ENCODE peak calls at places on chromosomes 12 and 14, in seven cellular contexts. One of them, this sample, is unnamed.

GRCh38 chr14:64645220-64645891 is 58.9 kb upstream of the PLEKHG3 start:
- DNase-seq in AG04450: peak; percentile 89
- DNase-seq in lower leg skin: no peak
- DNase-seq in T47D: no peak
- DNase-seq in A172: peak; percentile 86
- DNase-seq in astrocyte of the cerebellum: peak; percentile 90
- DNase-seq in GM12891: no peak
- DNase-seq in this sample: no peak

GRCh38 chr14:66216763-66217162 is 269.4 kb upstream of the CCDC196 start:
- DNase-seq in T47D: no peak
- DNase-seq in AG04450: no peak
- DNase-seq in A172: no peak
- DNase-seq in lower leg skin: no peak
- DNase-seq in GM12891: no peak
- DNase-seq in astrocyte of the cerebellum: no peak
- DNase-seq in this sample: no peak

GRCh38 chr12:97301576-97301975 is 161.0 kb upstream of the RMST start:
- DNase-seq in A172: no peak
- DNase-seq in AG04450: no peak
- DNase-seq in GM12891: no peak
- DNase-seq in astrocyte of the cerebellum: no peak
- DNase-seq in T47D: no peak
- DNase-seq in lower leg skin: no peak
- DNase-seq in this sample: no peak

GRCh38 chr14:29282169-29282568 is 515.6 kb downstream of the FOXG1 start:
- DNase-seq in astrocyte of the cerebellum: no peak
- DNase-seq in AG04450: peak; percentile 6
- DNase-seq in lower leg skin: no peak
- DNase-seq in A172: no peak
- DNase-seq in T47D: no peak
- DNase-seq in GM12891: no peak
- DNase-seq in this sample: no peak

GRCh38 chr12:114163766-114164165 is 197.6 kb upstream of the RBM19 start:
- DNase-seq in AG04450: peak; percentile 54
- DNase-seq in lower leg skin: no peak
- DNase-seq in astrocyte of the cerebellum: peak; percentile 9
- DNase-seq in A172: peak; percentile 87
- DNase-seq in GM12891: no peak
- DNase-seq in T47D: no peak
- DNase-seq in this sample: no peak

GRCh38 chr14:64604854-64605253 is 55.1 kb downstream of the PPP1R36 start:
- DNase-seq in lower leg skin: peak; percentile 60
- DNase-seq in A172: no peak
- DNase-seq in AG04450: no peak
- DNase-seq in astrocyte of the cerebellum: no peak
- DNase-seq in GM12891: no peak
- DNase-seq in T47D: no peak
- DNase-seq in this sample: no peak

GRCh38 chr12:26868505-26869494 is 35.8 kb upstream of the ITPR2 start:
- DNase-seq in lower leg skin: no peak
- DNase-seq in AG04450: no peak
- DNase-seq in astrocyte of the cerebellum: no peak
- DNase-seq in T47D: no peak
- DNase-seq in GM12891: no peak
- DNase-seq in A172: no peak
- DNase-seq in this sample: no peak

GRCh38 chr14:81220767-81221578 is at the start of gene GTF2A1:
- DNase-seq in GM12891: peak; percentile 65
- DNase-seq in A172: peak; percentile 82
- DNase-seq in T47D: peak; percentile 89
- DNase-seq in astrocyte of the cerebellum: peak; percentile 91
- DNase-seq in AG04450: peak; percentile 90
- DNase-seq in lower leg skin: peak; percentile 94
- DNase-seq in this sample: peak; percentile 96

GRCh38 chr12:93500201-93500600 is 32.9 kb downstream of the MRPL42 start:
- DNase-seq in A172: no peak
- DNase-seq in AG04450: no peak
- DNase-seq in GM12891: no peak
- DNase-seq in lower leg skin: no peak
- DNase-seq in astrocyte of the cerebellum: no peak
- DNase-seq in T47D: no peak
- DNase-seq in this sample: no peak

GRCh38 chr14:62428429-62429203 is 616.6 kb downstream of the KCNH5 start:
- DNase-seq in T47D: no peak
- DNase-seq in astrocyte of the cerebellum: peak; percentile 49
- DNase-seq in A172: peak; percentile 67
- DNase-seq in AG04450: no peak
- DNase-seq in lower leg skin: no peak
- DNase-seq in GM12891: no peak
- DNase-seq in this sample: no peak

GRCh38 chr12:82852529-82852928 is 165.8 kb downstream of the TMTC2 start:
- DNase-seq in lower leg skin: no peak
- DNase-seq in T47D: no peak
- DNase-seq in AG04450: no peak
- DNase-seq in A172: no peak
- DNase-seq in GM12891: no peak
- DNase-seq in astrocyte of the cerebellum: no peak
- DNase-seq in this sample: no peak

GRCh38 chr12:121238604-121239334 is 28.8 kb downstream of the P2RX4 start:
- DNase-seq in astrocyte of the cerebellum: no peak
- DNase-seq in lower leg skin: no peak
- DNase-seq in A172: no peak
- DNase-seq in AG04450: no peak
- DNase-seq in T47D: peak; percentile 51
- DNase-seq in GM12891: no peak
- DNase-seq in this sample: no peak

This sample was measured in CD14-positive monocyte.